ENCODE peak calls at places on chromosomes 6 and 20, in seven cellular contexts. C is left ventricle myocardium superior; L is activated CD8-positive, alpha-beta memory T cell treated with anti-CD3 and anti-CD28 coated beads, Interleukin-2, amount 10 ng/mL, durations not matched to agents 7 days and 5 days; J is left cardiac atrium; D is left colon; Y is lung; W is naive thymus-derived CD8-positive, alpha-beta T cell. K is an unnamed sample.
A peak's percentile ranks its signal among the peaks of the same experiment; 100 is the strongest.

GRCh38 chr6:37289931-37290330 is 32.0 kb upstream of the TMEM217 start:
- ATAC-seq in C (no peak), L (peak; percentile 87), J (no peak), D (no peak), Y (no peak), W (peak; percentile 91), K (no peak)

GRCh38 chr6:148293181-148293995 is 49.2 kb upstream of the SASH1 start:
- ATAC-seq in C (peak; percentile 61), L (no peak), J (peak; percentile 48), D (no peak), Y (no peak), W (no peak), K (no peak)

GRCh38 chr6:35392773-35393672 is 50.7 kb downstream of the PPARD start:
- ATAC-seq in C (peak; percentile 13), L (no peak), J (no peak), D (no peak), Y (no peak), W (no peak), K (no peak)

GRCh38 chr6:119340766-119341487 is 8.6 kb downstream of the MAN1A1 start:
- ATAC-seq in C (peak; percentile 45), L (no peak), J (no peak), D (no peak), Y (no peak), W (no peak), K (no peak)

GRCh38 chr6:132491303-132491702 is 21.6 kb downstream of the STX7 start:
- ATAC-seq in C (peak; percentile 46), L (no peak), J (no peak), D (no peak), Y (no peak), W (no peak), K (no peak)

GRCh38 chr6:378958-379366 is 12.6 kb upstream of the IRF4 start:
- ATAC-seq in C (no peak), L (no peak), J (no peak), D (no peak), Y (no peak), W (no peak), K (no peak)

GRCh38 chr6:36320475-36320874 is 16.2 kb downstream of the BNIP5 start:
- ATAC-seq in C (no peak), L (no peak), J (no peak), D (peak; percentile 62), Y (no peak), W (no peak), K (no peak)

GRCh38 chr6:56659721-56660373 is 17.2 kb upstream of the DST start:
- ATAC-seq in C (peak; percentile 15), L (no peak), J (peak; percentile 8), D (no peak), Y (no peak), W (no peak), K (no peak)

GRCh38 chr20:58660855-58661254 is 9.8 kb downstream of the STX16 start:
- ATAC-seq in C (no peak), L (no peak), J (no peak), D (no peak), Y (no peak), W (peak; percentile 29), K (no peak)

GRCh38 chr6:30707281-30707850 is 9.7 kb downstream of the MDC1 start:
- ATAC-seq in C (no peak), L (no peak), J (no peak), D (peak; percentile 76), Y (no peak), W (no peak), K (no peak)

GRCh38 chr6:80165143-80165542 is 58.7 kb downstream of the BCKDHB start:
- ATAC-seq in C (no peak), L (peak; percentile 85), J (no peak), D (no peak), Y (no peak), W (no peak), K (no peak)

GRCh38 chr20:20582733-20583132 is 129.7 kb downstream of the RALGAPA2 start:
- ATAC-seq in C (no peak), L (no peak), J (no peak), D (no peak), Y (no peak), W (no peak), K (no peak)

GRCh38 chr20:35334511-35335101 is 42.4 kb upstream of the FAM83C start:
- ATAC-seq in C (peak; percentile 36), L (no peak), J (peak; percentile 72), D (no peak), Y (no peak), W (no peak), K (no peak)

GRCh38 chr6:72770959-72771358 is 149.1 kb downstream of the KCNQ5 start:
- ATAC-seq in C (no peak), L (no peak), J (no peak), D (no peak), Y (no peak), W (no peak), K (no peak)

GRCh38 chr20:3245156-3245555 is 6.2 kb upstream of the SLC4A11 start:
- ATAC-seq in C (no peak), L (no peak), J (no peak), D (no peak), Y (no peak), W (no peak), K (no peak)

GRCh38 chr20:20255104-20255503 is 112.8 kb upstream of the INSM1 start:
- ATAC-seq in C (peak; percentile 25), L (no peak), J (no peak), D (no peak), Y (no peak), W (no peak), K (no peak)

GRCh38 chr6:160431231-160431630 is 83.1 kb downstream of the SLC22A3 start:
- ATAC-seq in C (peak; percentile 81), L (no peak), J (peak; percentile 60), D (no peak), Y (peak; percentile 34), W (no peak), K (no peak)

GRCh38 chr20:11912013-11912663 is 5.6 kb upstream of the BTBD3 start:
- ATAC-seq in C (peak; percentile 40), L (no peak), J (peak; percentile 34), D (peak; percentile 78), Y (peak; percentile 32), W (no peak), K (peak; percentile 82)

GRCh38 chr6:81800666-81801065 is 48.2 kb upstream of the TENT5A start:
- ATAC-seq in C (no peak), L (no peak), J (no peak), D (no peak), Y (no peak), W (no peak), K (no peak)

GRCh38 chr6:94065707-94066337 is 646.5 kb upstream of the EPHA7 start:
- ATAC-seq in C (no peak), L (no peak), J (no peak), D (no peak), Y (no peak), W (no peak), K (no peak)

GRCh38 chr6:100176321-100176950 is 182.4 kb upstream of the MCHR2 start:
- ATAC-seq in C (peak; percentile 72), L (no peak), J (peak; percentile 16), D (no peak), Y (no peak), W (no peak), K (peak; percentile 94)

GRCh38 chr6:111361648-111362047 is 121.4 kb downstream of the REV3L start:
- ATAC-seq in C (peak; percentile 26), L (no peak), J (peak; percentile 68), D (peak; percentile 29), Y (no peak), W (no peak), K (peak; percentile 85)

GRCh38 chr20:528923-529594 is 14.5 kb downstream of the CSNK2A1 start:
- ATAC-seq in C (no peak), L (peak; percentile 27), J (no peak), D (no peak), Y (no peak), W (no peak), K (no peak)

GRCh38 chr6:121771937-121772717 is 336.7 kb downstream of the GJA1 start:
- ATAC-seq in C (no peak), L (peak; percentile 33), J (no peak), D (no peak), Y (no peak), W (no peak), K (no peak)

GRCh38 chr20:34928411-34928810 is 27.2 kb downstream of the GSS start:
- ATAC-seq in C (no peak), L (no peak), J (no peak), D (no peak), Y (no peak), W (no peak), K (no peak)

GRCh38 chr6:105204331-105204730 is 24.5 kb upstream of the POPDC3 start:
- ATAC-seq in C (no peak), L (no peak), J (no peak), D (no peak), Y (no peak), W (no peak), K (peak; percentile 80)

GRCh38 chr6:134166529-134167221 is 114.3 kb upstream of the SLC2A12 start:
- ATAC-seq in C (no peak), L (no peak), J (no peak), D (peak; percentile 38), Y (no peak), W (no peak), K (peak; percentile 14)

GRCh38 chr20:44247676-44248419 is 740 bp downstream of the GDAP1L1 start:
- ATAC-seq in C (peak; percentile 88), L (no peak), J (peak; percentile 75), D (no peak), Y (no peak), W (peak; percentile 42), K (peak; percentile 83)

GRCh38 chr6:14121936-14122344 is 4.4 kb downstream of the CD83 start:
- ATAC-seq in C (peak; percentile 26), L (peak; percentile 43), J (peak; percentile 10), D (no peak), Y (no peak), W (no peak), K (no peak)

GRCh38 chr20:40192529-40192928 is 496.5 kb downstream of the MAFB start:
- ATAC-seq in C (no peak), L (no peak), J (no peak), D (no peak), Y (no peak), W (no peak), K (no peak)

GRCh38 chr20:48482790-48483189 is 345.0 kb downstream of the PREX1 start:
- ATAC-seq in C (no peak), L (no peak), J (no peak), D (no peak), Y (no peak), W (no peak), K (no peak)

GRCh38 chr6:90268178-90268577 is 28.5 kb downstream of the BACH2 start:
- ATAC-seq in C (no peak), L (no peak), J (no peak), D (no peak), Y (no peak), W (no peak), K (no peak)

GRCh38 chr20:47857142-47857993 is 72.1 kb upstream of the SULF2 start:
- ATAC-seq in C (peak; percentile 78), L (no peak), J (no peak), D (no peak), Y (no peak), W (no peak), K (no peak)

GRCh38 chr6:35086282-35086632 is 54.9 kb downstream of the TCP11 start:
- ATAC-seq in C (no peak), L (no peak), J (no peak), D (no peak), Y (no peak), W (no peak), K (no peak)

GRCh38 chr20:24146231-24146634 is 157.7 kb upstream of the GGTLC1 start:
- ATAC-seq in C (no peak), L (no peak), J (no peak), D (no peak), Y (no peak), W (no peak), K (no peak)

K was measured in SK-N-SH treated with all-trans-retinoic acid at 6 μM for 48 hours.